ENCODE peak calls at places on chromosomes 11 and 22, in ten cellular contexts. K is upper lobe of right lung, U is endothelial cell of umbilical vein, J is sigmoid colon, C is coronary artery, Y is foreskin keratinocyte, Z is foreskin fibroblast, O is lower lobe of right lung, G is prostate gland, E is fibroblast of the aortic adventitia. R is an unnamed sample.

GRCh38 chr11:126948563-126948962 is 52.0 kb downstream of the KIRREL3 start:
- DNase-seq in J (no peak), Z (no peak), E (no peak), C (no peak), O (no peak), K (no peak), U (no peak), G (no peak), Y (no peak), R (no peak)

GRCh38 chr11:76237914-76238313 is 31.6 kb upstream of the WNT11 start:
- DNase-seq in U (peak), Z (peak), K (no peak), Y (no peak), J (no peak), G (no peak), C (no peak), E (no peak), O (no peak), R (no peak)

GRCh38 chr11:66264893-66265292 is 3.5 kb upstream of the RAB1B start:
- DNase-seq in E (no peak), K (no peak), Z (no peak), J (no peak), G (no peak), C (no peak), Y (no peak), O (no peak), U (no peak), R (peak)

GRCh38 chr11:14179126-14179820 is 179.7 kb downstream of the RRAS2 start:
- DNase-seq in Y (no peak), J (no peak), U (no peak), C (no peak), Z (peak), K (no peak), G (no peak), O (no peak), E (peak), R (no peak)

GRCh38 chr22:18965526-18966421 is 29.7 kb upstream of the PRODH start:
- DNase-seq in G (no peak), C (no peak), J (peak), O (peak), E (no peak), Z (no peak), K (peak), U (no peak), Y (no peak), R (no peak)

GRCh38 chr11:131157678-131158077 is 212.7 kb upstream of the NTM start:
- DNase-seq in U (no peak), O (no peak), Y (no peak), J (no peak), E (no peak), K (no peak), Z (no peak), C (no peak), G (no peak), R (no peak)

GRCh38 chr22:24592846-24593809 is at the start of gene LRRC75B:
- DNase-seq in E (peak), C (peak), K (peak), O (peak), G (peak), J (peak), Z (peak), U (peak), Y (peak), R (peak)

GRCh38 chr11:31827458-31828206 is 16.5 kb upstream of the PAX6 start:
- DNase-seq in J (no peak), K (no peak), Y (no peak), U (no peak), E (no peak), G (no peak), Z (no peak), C (no peak), O (no peak), R (no peak)

GRCh38 chr11:62508336-62509058 is 38.1 kb downstream of the AHNAK start:
- DNase-seq in C (peak), K (peak), Z (peak), U (peak), J (peak), O (peak), G (peak), E (peak), Y (peak), R (peak)

GRCh38 chr11:93476796-93477195 is 66.4 kb downstream of the SMCO4 start:
- DNase-seq in C (no peak), G (no peak), J (no peak), U (no peak), Z (peak), E (peak), O (no peak), K (no peak), Y (peak), R (no peak)

GRCh38 chr11:10659339-10660216 is 34.0 kb downstream of the IRAG1 start:
- DNase-seq in Y (peak), K (peak), E (peak), O (no peak), U (peak), C (peak), G (no peak), Z (peak), J (peak), R (peak)

GRCh38 chr11:104522650-104523049 is 358.7 kb upstream of the PDGFD start:
- DNase-seq in K (no peak), Y (no peak), J (no peak), Z (peak), U (no peak), O (no peak), C (no peak), G (no peak), E (peak), R (no peak)

GRCh38 chr11:64339754-64340408 is at the start of gene CCDC88B:
- DNase-seq in G (no peak), U (no peak), C (peak), Z (no peak), O (peak), Y (no peak), K (peak), J (no peak), E (no peak), R (peak)

GRCh38 chr11:64339319-64339718 is 685 bp upstream of the CCDC88B start:
- DNase-seq in K (no peak), C (no peak), U (no peak), Z (no peak), J (no peak), Y (no peak), O (no peak), E (no peak), G (no peak), R (no peak)

GRCh38 chr11:64341851-64342791 is 2.1 kb downstream of the CCDC88B start:
- DNase-seq in G (peak), O (peak), U (peak), E (peak), C (peak), K (peak), Z (peak), J (peak), Y (peak), R (peak)

GRCh38 chr11:64341429-64341828 is 1.4 kb downstream of the CCDC88B start:
- DNase-seq in E (no peak), G (no peak), Y (no peak), O (no peak), Z (no peak), U (no peak), C (peak), J (no peak), K (peak), R (no peak)

DNA sequence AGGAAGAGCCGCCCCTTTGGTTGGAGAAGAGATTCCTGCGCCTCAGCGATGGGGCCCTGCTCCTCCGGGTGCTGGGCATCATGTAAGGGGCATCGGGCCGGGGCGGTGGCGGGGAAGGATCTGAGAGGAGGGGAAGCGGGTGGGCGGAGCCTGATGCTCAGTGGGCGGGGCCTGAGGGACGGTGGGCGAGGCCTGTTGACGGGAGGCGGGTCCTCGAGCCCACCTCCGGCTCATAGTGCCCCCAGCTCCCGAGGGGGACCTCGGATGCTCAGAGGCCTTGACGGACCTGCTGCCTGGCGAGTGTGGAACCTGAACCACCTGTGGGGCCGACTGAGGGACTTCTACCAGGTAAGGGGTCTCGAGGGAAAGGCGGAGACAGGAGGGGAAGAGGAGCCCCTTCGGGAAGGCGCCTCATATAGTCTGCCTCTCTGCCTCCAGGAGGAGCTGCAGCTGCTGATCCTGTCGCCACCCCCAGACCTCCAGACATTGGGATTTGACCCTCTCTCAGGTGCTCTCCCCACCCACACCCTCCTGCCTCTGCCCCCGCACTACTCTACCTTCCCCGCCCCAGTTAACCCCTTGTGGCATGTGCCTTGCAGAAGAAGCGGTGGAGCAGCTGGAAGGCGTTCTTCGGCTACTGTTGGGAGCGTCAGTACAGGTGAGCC is 799 bp downstream of the CCDC88B start:
- DNase-seq in U (peak), E (no peak), O (peak), C (peak), G (no peak), K (peak), Y (no peak), Z (no peak), J (no peak), R (peak)
- TF ChIP-seq CTCF in U (no peak), E (no peak), O (no peak), C (no peak), G (no peak), K (no peak), Y (no peak), Z (no peak), J (no peak), R (no peak)

GRCh38 chr22:40043086-40043485 is 48.3 kb downstream of the FAM83F start:
- DNase-seq in O (no peak), E (peak), J (peak), G (peak), K (no peak), C (peak), U (no peak), Y (peak), Z (no peak), R (no peak)
- TF ChIP-seq CTCF in O (no peak), E (no peak), J (no peak), G (no peak), K (no peak), C (no peak), U (no peak), Y (no peak), Z (no peak), R (no peak)

GRCh38 chr22:49067504-49067903 is 760.2 kb downstream of the BRD1 start:
- DNase-seq in U (no peak), Y (no peak), C (no peak), Z (no peak), G (no peak), K (no peak), J (no peak), E (no peak), O (no peak), R (no peak)
- TF ChIP-seq CTCF in U (no peak), Y (no peak), C (no peak), Z (no peak), G (no peak), K (no peak), J (no peak), E (no peak), O (no peak), R (no peak)

DNA sequence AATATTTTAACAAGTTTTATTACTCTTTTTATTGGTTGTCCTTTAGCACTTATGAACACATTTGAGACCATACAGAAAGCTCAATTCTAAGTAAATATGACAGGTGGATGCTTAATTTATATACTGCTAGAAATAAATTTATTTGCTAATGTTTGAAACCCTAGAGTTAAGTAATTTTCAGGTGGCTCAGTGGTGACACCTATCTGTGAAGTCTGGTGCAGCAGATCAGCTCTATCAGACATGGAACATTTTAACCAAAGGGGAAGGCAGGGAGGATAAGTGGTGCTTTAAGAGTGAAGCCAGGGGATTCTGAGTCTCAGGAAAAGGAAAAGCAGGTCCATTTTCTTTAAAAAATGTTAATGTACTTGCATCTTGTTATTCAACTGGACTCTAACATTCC is 175.8 kb downstream of the DSCAML1 start:
- DNase-seq in Z (peak), E (peak), J (no peak), O (no peak), G (no peak), K (no peak), U (peak), Y (no peak), C (no peak), R (peak)
- TF ChIP-seq CTCF in Z (peak), E (peak), J (no peak), O (peak), G (no peak), K (peak), U (peak), Y (peak), C (no peak), R (peak)

DNA sequence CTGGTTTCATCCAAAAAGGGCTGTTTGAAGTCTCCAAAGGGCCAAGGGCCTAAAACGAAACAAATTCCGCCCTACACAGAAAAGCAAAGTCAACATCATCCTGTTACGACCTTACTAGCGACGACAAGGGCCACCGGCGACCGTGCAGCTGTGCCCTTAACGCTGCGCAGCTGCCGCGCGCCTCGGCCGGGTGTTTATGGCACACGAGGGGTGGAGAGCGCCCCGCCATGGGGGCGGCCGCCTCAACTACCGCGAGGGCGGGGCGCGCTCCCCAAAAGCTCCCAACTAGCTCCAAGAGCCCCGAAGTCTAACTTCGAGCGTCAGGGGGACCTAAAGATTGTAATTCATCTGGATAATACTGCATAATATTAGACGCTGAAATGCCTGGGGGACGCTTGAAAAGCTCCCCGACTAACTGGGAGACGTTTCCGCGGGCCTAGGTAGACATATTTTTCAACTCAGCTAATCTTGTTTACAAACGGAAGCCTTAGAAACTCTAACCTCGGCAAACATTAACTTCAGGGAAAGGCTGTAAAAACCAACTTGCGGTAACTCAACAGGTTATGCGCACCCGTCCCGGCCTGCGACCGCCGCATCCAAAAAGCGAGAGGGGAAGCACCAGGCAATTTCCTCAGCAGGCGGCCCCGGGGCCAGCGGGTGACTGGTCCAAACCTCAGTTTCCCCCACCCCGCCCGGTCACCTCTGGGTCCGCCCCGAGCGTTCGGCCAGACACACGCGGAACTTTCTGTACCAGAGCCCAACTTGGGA is 688 bp downstream of the TMEM123 start:
- DNase-seq in J (peak), O (peak), G (peak), K (peak), Z (peak), E (peak), Y (peak), C (no peak), U (peak), R (peak)
- TF ChIP-seq CTCF in J (no peak), O (no peak), G (no peak), K (peak), Z (peak), E (no peak), Y (peak), C (no peak), U (no peak), R (peak)

DNA sequence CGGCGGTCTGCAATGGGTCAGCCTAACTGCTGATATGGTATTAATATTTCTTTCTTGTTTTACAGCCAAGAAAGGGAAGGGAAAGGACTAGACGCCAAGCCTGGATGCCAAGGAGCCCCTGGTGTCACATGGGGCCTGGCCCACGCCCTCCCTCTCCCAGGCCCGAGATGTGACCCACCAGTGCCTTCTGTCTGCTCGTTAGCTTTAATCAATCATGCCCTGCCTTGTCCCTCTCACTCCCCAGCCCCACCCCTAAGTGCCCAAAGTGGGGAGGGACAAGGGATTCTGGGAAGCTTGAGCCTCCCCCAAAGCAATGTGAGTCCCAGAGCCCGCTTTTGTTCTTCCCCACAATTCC is 1.9 kb downstream of the MDK start:
- DNase-seq in E (no peak), Z (no peak), K (no peak), C (no peak), O (no peak), G (no peak), J (no peak), U (no peak), Y (no peak), R (no peak)
- TF ChIP-seq CTCF in E (no peak), Z (no peak), K (no peak), C (no peak), O (no peak), G (no peak), J (no peak), U (no peak), Y (no peak), R (no peak)

R was measured in activated CD8-positive, alpha-beta T cell treated with anti-CD3 and anti-CD28 coated beads for 36 hours.